ENCODE peak calls at places on chromosomes 1 and 21, in nine cellular contexts. W is GM23248; M is uterus; Y is H1; B is endodermal cell; U is left ventricle myocardium inferior; X is mesendoderm; N is dorsolateral prefrontal cortex; Z is CD4-positive, CD25-positive, alpha-beta regulatory T cell. T is an unnamed sample.

GRCh38 chr1:214328770-214329455 is 48.0 kb downstream of the SMYD2 start:
- DNase-seq in X (peak; percentile 86), B (peak; percentile 96), N (peak; percentile 86), M (peak; percentile 82), U (peak; percentile 73), Z (peak; percentile 83), Y (peak; percentile 75), W (peak; percentile 92), T (peak; percentile 72)

GRCh38 chr21:16241500-16241963 is 511.8 kb downstream of the USP25 start:
- DNase-seq in Z (no peak), M (no peak), U (no peak), X (peak; percentile 94), W (no peak), B (peak; percentile 88), N (no peak), Y (peak; percentile 46), T (no peak)

GRCh38 chr1:180365039-180365438 is 135.0 kb downstream of the LHX4 start:
- DNase-seq in N (no peak), M (no peak), B (no peak), Y (no peak), U (no peak), Z (peak; percentile 22), W (peak; percentile 4), X (peak; percentile 49), T (no peak)

GRCh38 chr1:11799099-11799498 is 6.7 kb downstream of the MTHFR start:
- DNase-seq in N (no peak), M (no peak), B (no peak), Y (no peak), U (no peak), Z (no peak), W (no peak), X (no peak), T (no peak)

GRCh38 chr1:43997295-43997694 is 5.9 kb downstream of the CCDC24 start:
- DNase-seq in X (no peak), Y (no peak), M (no peak), W (no peak), Z (no peak), N (no peak), B (no peak), U (no peak), T (no peak)

GRCh38 chr1:8395433-8395866 is 77.5 kb downstream of the SLC45A1 start:
- DNase-seq in W (no peak), M (no peak), X (no peak), U (no peak), B (no peak), N (no peak), Y (no peak), Z (peak; percentile 65), T (no peak)

GRCh38 chr21:27315373-27315772 is 348.5 kb upstream of the ADAMTS5 start:
- DNase-seq in M (no peak), X (peak; percentile 29), B (no peak), U (no peak), N (no peak), Y (no peak), W (peak; percentile 8), Z (no peak), T (no peak)

GRCh38 chr1:183125279-183125999 is 60.6 kb upstream of the LAMC2 start:
- DNase-seq in Z (no peak), X (no peak), U (no peak), Y (no peak), W (no peak), M (no peak), N (no peak), B (no peak), T (no peak)

GRCh38 chr1:177281901-177282300 is 111.1 kb downstream of the BRINP2 start:
- DNase-seq in M (no peak), N (peak; percentile 56), X (no peak), Z (no peak), B (no peak), W (no peak), Y (no peak), U (no peak), T (no peak)

GRCh38 chr1:72635719-72636118 is 353.4 kb upstream of the NEGR1 start:
- DNase-seq in X (no peak), B (no peak), M (no peak), W (peak; percentile 13), Y (no peak), N (no peak), U (no peak), Z (no peak), T (no peak)

GRCh38 chr1:176682830-176683229 is 219.9 kb downstream of the PAPPA2 start:
- DNase-seq in U (no peak), N (no peak), W (no peak), Z (no peak), Y (no peak), B (no peak), X (no peak), M (no peak), T (no peak)

GRCh38 chr1:200027264-200027823 is at the start of gene NR5A2:
- DNase-seq in X (peak; percentile 55), W (no peak), N (no peak), M (no peak), B (no peak), Y (no peak), U (no peak), Z (no peak), T (no peak)

GRCh38 chr1:170518185-170518834 is 13.7 kb upstream of the GORAB start:
- DNase-seq in W (no peak), M (no peak), Y (no peak), Z (no peak), X (no peak), U (no peak), N (no peak), B (no peak), T (no peak)

GRCh38 chr1:26887125-26887524 is 3.0 kb downstream of the GPN2 start:
- DNase-seq in M (no peak), B (no peak), U (no peak), W (peak; percentile 80), N (no peak), X (peak; percentile 46), Z (peak; percentile 64), Y (no peak), T (no peak)

GRCh38 chr1:20640183-20640597 is 6.9 kb downstream of the PINK1 start:
- DNase-seq in N (no peak), B (peak; percentile 85), M (peak; percentile 31), Y (no peak), Z (peak; percentile 72), U (no peak), X (peak; percentile 67), W (peak; percentile 64), T (peak; percentile 61)

GRCh38 chr1:63866085-63866484 is 92.3 kb downstream of the ROR1 start:
- DNase-seq in N (no peak), U (no peak), Y (no peak), X (no peak), Z (no peak), M (no peak), B (no peak), W (no peak), T (no peak)

GRCh38 chr1:63867429-63868176 is 93.8 kb downstream of the ROR1 start:
- DNase-seq in X (no peak), M (peak; percentile 62), N (no peak), B (no peak), Z (no peak), Y (no peak), W (no peak), U (no peak), T (no peak)

GRCh38 chr1:63865561-63865960 is 91.7 kb downstream of the ROR1 start:
- DNase-seq in W (no peak), N (no peak), X (no peak), Y (no peak), U (no peak), M (no peak), Z (no peak), B (no peak), T (no peak)

GRCh38 chr1:63870152-63870551 is 96.3 kb downstream of the ROR1 start:
- DNase-seq in Z (no peak), N (no peak), Y (no peak), X (no peak), W (no peak), B (no peak), U (no peak), M (no peak), T (no peak)

GRCh38 chr1:63868220-63868897 is 94.5 kb downstream of the ROR1 start:
- DNase-seq in Y (no peak), U (no peak), B (peak; percentile 48), Z (no peak), X (peak; percentile 68), W (peak; percentile 57), N (no peak), M (peak; percentile 59), T (no peak)
- H3K27ac ChIP-seq in Y (no peak overlapping the region), U (no peak overlapping the region), B (no peak overlapping the region), Z (no peak overlapping the region), X (no peak overlapping the region), W (no peak overlapping the region), N (no peak overlapping the region), M (peak overlapping the region; percentile 44), T (no peak overlapping the region)

GRCh38 chr1:207463021-207463420 is 8.9 kb downstream of the CR2 start:
- DNase-seq in Z (no peak), W (peak; percentile 33), N (no peak), Y (no peak), B (no peak), M (no peak), U (no peak), X (no peak), T (no peak)
- H3K27ac ChIP-seq in Z (no peak overlapping the region), W (no peak overlapping the region), N (no peak overlapping the region), Y (no peak overlapping the region), B (no peak overlapping the region), M (no peak overlapping the region), U (no peak overlapping the region), X (no peak overlapping the region), T (no peak overlapping the region)

DNA sequence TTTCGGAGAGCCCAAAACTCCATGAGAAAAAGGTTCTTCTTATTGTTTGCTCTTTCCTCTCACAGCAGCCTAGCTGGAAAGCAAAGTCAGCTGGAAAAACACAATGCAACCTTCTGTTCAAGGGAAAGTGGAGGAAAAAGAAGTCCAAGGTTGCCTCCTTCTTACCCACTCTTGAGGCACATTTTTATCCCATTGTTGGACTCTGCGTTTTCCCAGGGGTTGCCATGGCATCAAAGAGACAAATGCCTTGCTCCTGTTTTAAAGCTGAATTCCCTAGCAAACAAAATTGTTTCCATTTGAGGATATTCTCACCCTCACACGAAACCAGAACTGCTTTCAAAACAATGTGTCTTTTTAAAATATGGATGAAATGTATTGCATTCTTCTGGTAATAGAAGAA is 45.1 kb upstream of the PALMD start:
- DNase-seq in B (no peak), Y (no peak), Z (no peak), W (no peak), X (no peak), N (no peak), U (no peak), M (no peak), T (no peak)
- H3K27ac ChIP-seq in B (peak overlapping the region; percentile 92), Y (no peak overlapping the region), Z (no peak overlapping the region), W (no peak overlapping the region), X (no peak overlapping the region), N (no peak overlapping the region), U (peak overlapping the region; percentile 69), M (peak overlapping the region; percentile 38), T (no peak overlapping the region)

DNA sequence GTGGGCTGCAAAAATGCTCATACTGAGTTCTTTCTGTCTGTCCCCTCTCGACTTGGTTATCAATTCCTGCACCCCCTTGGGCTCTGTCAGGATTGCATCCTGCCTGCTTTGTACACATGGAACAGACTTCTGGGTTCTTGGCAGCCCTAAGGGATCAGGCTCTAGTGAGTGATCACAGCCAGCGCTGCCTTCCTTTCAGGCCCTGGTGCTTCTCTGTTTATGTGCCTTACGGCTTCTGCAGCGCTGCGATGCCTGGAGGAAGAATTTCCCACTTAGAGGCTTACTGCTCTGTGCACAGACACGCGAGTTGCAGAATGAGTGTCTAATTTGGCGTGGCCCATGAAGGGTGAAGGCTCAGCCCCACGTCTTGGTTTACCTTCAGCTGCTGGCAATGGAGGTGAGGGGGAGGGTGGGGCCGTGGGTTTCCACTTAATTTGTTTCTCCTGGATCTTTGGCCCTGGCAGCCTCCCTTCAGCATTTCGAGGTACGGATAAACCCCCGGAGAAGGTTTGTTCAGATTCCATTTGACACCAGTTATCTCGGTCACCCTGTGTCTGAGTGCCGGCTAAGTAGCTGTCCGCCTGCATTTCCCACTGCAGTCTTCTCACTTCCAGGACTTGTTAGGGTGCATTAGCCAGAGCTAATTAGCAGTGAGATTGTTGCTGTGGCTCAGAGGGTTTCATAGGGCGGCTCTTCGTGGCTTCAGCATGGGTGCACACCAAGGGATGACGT is 227.3 kb downstream of the DYRK1A start:
- DNase-seq in N (no peak), B (peak; percentile 65), W (no peak), M (no peak), Y (no peak), Z (no peak), U (no peak), X (peak; percentile 72), T (no peak)
- H3K27ac ChIP-seq in N (no peak overlapping the region), B (no peak overlapping the region), W (no peak overlapping the region), M (no peak overlapping the region), Y (peak overlapping the region; percentile 21), Z (no peak overlapping the region), U (peak overlapping the region; percentile 62), X (peak overlapping the region; percentile 100), T (no peak overlapping the region)